ENCODE peak calls at places on chromosome 19, in nine cellular contexts. One of them, this sample, is unnamed.

GRCh38 chr19:42048992-42049391 is 21.0 kb downstream of the GRIK5 start:
- DNase-seq in substantia nigra: no peak
- DNase-seq in ureter: no peak
- DNase-seq in bronchial epithelial cell: peak
- DNase-seq in posterior vena cava: no peak
- DNase-seq in GM12864: no peak
- DNase-seq in B cell: no peak
- DNase-seq in stromal cell of bone marrow: no peak
- DNase-seq in NCI-H1105: no peak
- DNase-seq in this sample: no peak

GRCh38 chr19:41426116-41426841 is 895 bp downstream of the B3GNT8 start:
- DNase-seq in stromal cell of bone marrow: no peak
- DNase-seq in posterior vena cava: no peak
- DNase-seq in B cell: no peak
- DNase-seq in bronchial epithelial cell: no peak
- DNase-seq in GM12864: no peak
- DNase-seq in ureter: no peak
- DNase-seq in substantia nigra: no peak
- DNase-seq in NCI-H1105: no peak
- DNase-seq in this sample: no peak

GRCh38 chr19:31232871-31233270 is 116.4 kb downstream of the TSHZ3 start:
- DNase-seq in stromal cell of bone marrow: peak
- DNase-seq in bronchial epithelial cell: peak
- DNase-seq in NCI-H1105: no peak
- DNase-seq in GM12864: no peak
- DNase-seq in B cell: no peak
- DNase-seq in ureter: no peak
- DNase-seq in substantia nigra: no peak
- DNase-seq in posterior vena cava: no peak
- DNase-seq in this sample: no peak

GRCh38 chr19:55173717-55174409 is 6.2 kb downstream of the SYT5 start:
- DNase-seq in substantia nigra: peak
- DNase-seq in NCI-H1105: peak
- DNase-seq in bronchial epithelial cell: peak
- DNase-seq in stromal cell of bone marrow: peak
- DNase-seq in posterior vena cava: no peak
- DNase-seq in GM12864: no peak
- DNase-seq in B cell: no peak
- DNase-seq in ureter: no peak
- DNase-seq in this sample: no peak

GRCh38 chr19:38162632-38163031 is 61.4 kb downstream of the DPF1 start:
- DNase-seq in NCI-H1105: no peak
- DNase-seq in ureter: no peak
- DNase-seq in stromal cell of bone marrow: no peak
- DNase-seq in GM12864: no peak
- DNase-seq in bronchial epithelial cell: peak
- DNase-seq in substantia nigra: no peak
- DNase-seq in posterior vena cava: no peak
- DNase-seq in B cell: no peak
- DNase-seq in this sample: no peak

GRCh38 chr19:1000095-1000494 is at the start of gene GRIN3B:
- DNase-seq in substantia nigra: no peak
- DNase-seq in posterior vena cava: peak
- DNase-seq in NCI-H1105: no peak
- DNase-seq in bronchial epithelial cell: peak
- DNase-seq in B cell: peak
- DNase-seq in GM12864: no peak
- DNase-seq in ureter: no peak
- DNase-seq in stromal cell of bone marrow: no peak
- DNase-seq in this sample: peak

GRCh38 chr19:1269065-1269477 is at the start of gene CIRBP:
- DNase-seq in posterior vena cava: peak
- DNase-seq in NCI-H1105: peak
- DNase-seq in B cell: peak
- DNase-seq in stromal cell of bone marrow: peak
- DNase-seq in substantia nigra: peak
- DNase-seq in GM12864: peak
- DNase-seq in ureter: peak
- DNase-seq in bronchial epithelial cell: peak
- DNase-seq in this sample: peak

GRCh38 chr19:48596679-48597465 is 9.7 kb upstream of the SPACA4 start:
- DNase-seq in ureter: no peak
- DNase-seq in substantia nigra: no peak
- DNase-seq in GM12864: peak
- DNase-seq in posterior vena cava: no peak
- DNase-seq in B cell: no peak
- DNase-seq in stromal cell of bone marrow: no peak
- DNase-seq in bronchial epithelial cell: no peak
- DNase-seq in NCI-H1105: no peak
- DNase-seq in this sample: peak

GRCh38 chr19:31253816-31254551 is 95.3 kb downstream of the TSHZ3 start:
- DNase-seq in posterior vena cava: no peak
- DNase-seq in ureter: peak
- DNase-seq in substantia nigra: no peak
- DNase-seq in stromal cell of bone marrow: no peak
- DNase-seq in B cell: no peak
- DNase-seq in GM12864: no peak
- DNase-seq in bronchial epithelial cell: peak
- DNase-seq in NCI-H1105: peak
- DNase-seq in this sample: no peak

GRCh38 chr19:16428372-16429036 is 43.3 kb downstream of the EPS15L1 start:
- DNase-seq in bronchial epithelial cell: no peak
- DNase-seq in substantia nigra: no peak
- DNase-seq in GM12864: no peak
- DNase-seq in stromal cell of bone marrow: no peak
- DNase-seq in posterior vena cava: no peak
- DNase-seq in B cell: no peak
- DNase-seq in NCI-H1105: no peak
- DNase-seq in ureter: no peak
- DNase-seq in this sample: peak

GRCh38 chr19:1789282-1790020 is 22.6 kb downstream of the ATP8B3 start:
- DNase-seq in substantia nigra: no peak
- DNase-seq in posterior vena cava: no peak
- DNase-seq in bronchial epithelial cell: no peak
- DNase-seq in GM12864: no peak
- DNase-seq in stromal cell of bone marrow: no peak
- DNase-seq in NCI-H1105: no peak
- DNase-seq in ureter: no peak
- DNase-seq in B cell: no peak
- DNase-seq in this sample: no peak

GRCh38 chr19:48480151-48480475 is 10.9 kb downstream of the CYTH2 start:
- DNase-seq in substantia nigra: peak
- DNase-seq in stromal cell of bone marrow: no peak
- DNase-seq in ureter: no peak
- DNase-seq in GM12864: no peak
- DNase-seq in NCI-H1105: peak
- DNase-seq in B cell: no peak
- DNase-seq in posterior vena cava: peak
- DNase-seq in bronchial epithelial cell: no peak
- DNase-seq in this sample: no peak

GRCh38 chr19:703651-704446 is 4.9 kb upstream of the PALM start:
- DNase-seq in bronchial epithelial cell: no peak
- DNase-seq in NCI-H1105: no peak
- DNase-seq in GM12864: no peak
- DNase-seq in stromal cell of bone marrow: no peak
- DNase-seq in B cell: no peak
- DNase-seq in substantia nigra: no peak
- DNase-seq in posterior vena cava: peak
- DNase-seq in ureter: peak
- DNase-seq in this sample: peak

This sample was measured in CD4-positive, CD25-positive, alpha-beta regulatory T cell.